ENCODE peak calls at places on chromosomes 1 and 21, in five cellular contexts. F is heart right ventricle, J is cardiac muscle cell, T is breast epithelium, A is ascending aorta. C is an unnamed sample.

GRCh38 chr1:33128781-33129180 is 47.8 kb downstream of the AZIN2 start:
- DNase-seq in F (no peak), J (no peak), T (no peak), A (no peak), C (no peak)

GRCh38 chr21:44779417-44780139 is 22.0 kb downstream of the UBE2G2 start:
- DNase-seq in F (no peak), J (no peak), T (no peak), A (no peak), C (no peak)

GRCh38 chr1:90724361-90724760 is 7.3 kb upstream of the BARHL2 start:
- DNase-seq in F (no peak), J (no peak), T (no peak), A (no peak), C (no peak)

GRCh38 chr1:61183471-61184034 is 101.2 kb downstream of the NFIA start:
- DNase-seq in F (peak), J (no peak), T (peak), A (no peak), C (no peak)

GRCh38 chr21:31618696-31619430 is 40.6 kb upstream of the SOD1 start:
- DNase-seq in F (no peak), J (no peak), T (no peak), A (no peak), C (no peak)

GRCh38 chr1:229768232-229768631 is 142.2 kb downstream of the URB2 start:
- DNase-seq in F (no peak), J (no peak), T (no peak), A (no peak), C (no peak)

GRCh38 chr1:240199758-240200655 is 108.3 kb downstream of the FMN2 start:
- DNase-seq in F (no peak), J (peak), T (no peak), A (no peak), C (no peak)

GRCh38 chr1:233233508-233234040 is 62.0 kb downstream of the PCNX2 start:
- DNase-seq in F (no peak), J (peak), T (no peak), A (no peak), C (no peak)

GRCh38 chr1:245961137-245961540 is 545.9 kb downstream of the SMYD3 start:
- DNase-seq in F (no peak), J (no peak), T (no peak), A (no peak), C (no peak)

GRCh38 chr1:37152491-37152890 is 118.2 kb upstream of the GRIK3 start:
- DNase-seq in F (no peak), J (no peak), T (no peak), A (no peak), C (no peak)

GRCh38 chr1:74485622-74486021 is 26.8 kb downstream of the LRRC53 start:
- DNase-seq in F (no peak), J (no peak), T (no peak), A (no peak), C (no peak)

GRCh38 chr1:41726899-41727748 is 191.6 kb downstream of the HIVEP3 start:
- DNase-seq in F (peak), J (no peak), T (no peak), A (no peak), C (peak)

GRCh38 chr1:227886993-227887696 is 60.6 kb downstream of the WNT9A start:
- DNase-seq in F (peak), J (no peak), T (no peak), A (no peak), C (peak)

GRCh38 chr1:115980156-115980555 is 3.8 kb downstream of the SLC22A15 start:
- DNase-seq in F (no peak), J (no peak), T (no peak), A (no peak), C (no peak)

GRCh38 chr1:9706178-9706577 is 54.6 kb downstream of the PIK3CD start:
- DNase-seq in F (no peak), J (no peak), T (no peak), A (no peak), C (no peak)

DNA sequence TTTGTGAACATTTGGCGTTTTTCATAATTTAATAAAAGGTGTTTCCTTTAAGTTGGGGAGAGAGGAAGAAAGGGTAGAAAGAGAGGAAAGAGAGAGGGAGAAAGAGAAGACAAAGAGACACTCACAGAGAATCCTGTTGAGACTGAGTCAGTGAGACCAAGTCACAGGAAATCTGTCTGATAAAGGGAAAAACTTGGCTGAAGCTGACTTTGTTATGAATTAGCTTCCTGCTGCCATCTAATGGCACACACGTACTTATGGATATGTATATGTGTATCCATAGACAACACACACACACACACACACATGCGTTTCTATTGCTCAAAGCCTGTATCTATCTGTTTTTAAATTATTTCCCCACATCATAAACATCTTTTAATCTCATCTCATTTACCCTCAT is 42.5 kb upstream of the DISC1 start:
- DNase-seq in F (no peak), J (no peak), T (no peak), A (no peak), C (no peak)
- TF ChIP-seq CTCF in F (no peak), J (peak), T (no peak), A (no peak), C (no peak)

GRCh38 chr1:54819195-54819536 is 18.0 kb upstream of the TTC22 start:
- DNase-seq in F (no peak), J (no peak), T (no peak), A (no peak), C (no peak)
- H3K27ac ChIP-seq in F (no peak), J (no peak), T (peak), A (no peak), C (no peak)

GRCh38 chr1:44674113-44675000 is at the start of the genes ARMH1 and TMEM53:
- DNase-seq in F (peak), J (peak), T (peak), A (peak), C (peak)
- TF ChIP-seq CTCF in F (no peak), J (peak), T (no peak), A (no peak), C (no peak)

DNA sequence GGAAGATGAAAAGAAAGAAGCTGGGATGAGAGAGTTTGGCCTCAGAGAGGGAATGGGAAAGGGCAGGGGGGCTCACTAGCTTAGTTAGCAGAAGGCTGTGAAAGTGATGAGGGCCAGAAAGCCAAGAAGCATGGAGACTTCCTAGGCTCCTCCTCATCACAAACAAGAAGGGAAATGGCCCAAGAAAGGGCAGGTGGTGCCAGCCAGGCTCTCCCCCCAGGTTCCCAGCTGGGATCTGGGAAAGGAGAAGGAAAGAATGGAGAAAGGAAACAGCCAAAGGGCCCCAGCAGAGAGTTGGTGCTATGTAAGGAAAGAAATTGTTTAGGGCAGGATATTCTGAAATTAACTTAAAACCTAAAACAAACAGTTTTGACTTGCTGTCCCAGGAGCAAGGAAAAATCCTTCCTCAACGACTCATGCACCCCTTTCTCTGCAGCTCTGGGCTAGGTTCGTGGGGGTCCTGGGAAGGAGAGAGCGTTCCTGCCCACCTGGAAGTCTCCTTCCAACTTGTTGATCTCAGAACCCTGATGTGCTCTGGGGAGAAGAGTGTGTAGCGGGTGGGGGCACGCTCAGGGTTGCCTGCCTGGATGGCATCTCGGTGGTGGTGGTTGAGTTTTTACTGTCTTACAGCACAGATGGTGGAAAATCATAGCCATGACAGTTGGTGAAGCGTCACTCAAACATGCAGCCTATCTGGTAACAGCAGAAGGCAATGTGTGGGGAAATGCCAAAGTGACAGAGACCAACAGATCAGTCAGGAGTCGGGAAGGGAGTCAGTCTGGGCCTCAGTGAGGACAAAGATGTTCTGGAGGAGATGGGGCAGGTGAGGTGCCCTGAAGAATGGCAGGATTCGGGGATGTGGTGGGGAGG is 147.3 kb downstream of the CLIC6 start:
- DNase-seq in F (no peak), J (no peak), T (no peak), A (no peak), C (no peak)
- H3K27ac ChIP-seq in F (no peak), J (no peak), T (peak), A (no peak), C (no peak)

DNA sequence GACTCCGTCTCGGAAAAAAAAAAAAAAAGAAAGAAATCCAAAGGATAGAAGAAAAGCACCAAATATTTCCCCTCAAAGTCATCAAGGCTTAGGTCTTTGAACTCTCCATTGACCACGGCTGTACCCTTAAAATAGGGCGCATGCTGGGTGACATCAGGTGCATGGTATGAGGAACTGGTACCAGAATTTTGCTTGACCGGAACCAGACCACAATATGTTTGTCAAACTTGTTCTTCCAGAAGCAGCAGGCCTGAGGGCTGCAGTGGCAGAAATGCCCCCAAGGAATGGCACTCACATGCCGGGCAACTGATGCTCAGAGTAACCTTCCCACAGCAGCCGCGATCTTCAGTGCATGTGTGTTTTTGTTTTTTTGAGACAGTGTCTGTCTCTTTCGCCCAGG is 21.0 kb downstream of the RCC1 start:
- DNase-seq in F (no peak), J (no peak), T (peak), A (no peak), C (no peak)
- TF ChIP-seq CTCF in F (no peak), J (no peak), T (no peak), A (no peak), C (no peak)

GRCh38 chr1:67785847-67786753 is 47.2 kb downstream of the GNG12 start:
- DNase-seq in F (no peak), J (no peak), T (no peak), A (no peak), C (no peak)
- H3K27ac ChIP-seq in F (peak), J (no peak), T (no peak), A (peak), C (no peak)

DNA sequence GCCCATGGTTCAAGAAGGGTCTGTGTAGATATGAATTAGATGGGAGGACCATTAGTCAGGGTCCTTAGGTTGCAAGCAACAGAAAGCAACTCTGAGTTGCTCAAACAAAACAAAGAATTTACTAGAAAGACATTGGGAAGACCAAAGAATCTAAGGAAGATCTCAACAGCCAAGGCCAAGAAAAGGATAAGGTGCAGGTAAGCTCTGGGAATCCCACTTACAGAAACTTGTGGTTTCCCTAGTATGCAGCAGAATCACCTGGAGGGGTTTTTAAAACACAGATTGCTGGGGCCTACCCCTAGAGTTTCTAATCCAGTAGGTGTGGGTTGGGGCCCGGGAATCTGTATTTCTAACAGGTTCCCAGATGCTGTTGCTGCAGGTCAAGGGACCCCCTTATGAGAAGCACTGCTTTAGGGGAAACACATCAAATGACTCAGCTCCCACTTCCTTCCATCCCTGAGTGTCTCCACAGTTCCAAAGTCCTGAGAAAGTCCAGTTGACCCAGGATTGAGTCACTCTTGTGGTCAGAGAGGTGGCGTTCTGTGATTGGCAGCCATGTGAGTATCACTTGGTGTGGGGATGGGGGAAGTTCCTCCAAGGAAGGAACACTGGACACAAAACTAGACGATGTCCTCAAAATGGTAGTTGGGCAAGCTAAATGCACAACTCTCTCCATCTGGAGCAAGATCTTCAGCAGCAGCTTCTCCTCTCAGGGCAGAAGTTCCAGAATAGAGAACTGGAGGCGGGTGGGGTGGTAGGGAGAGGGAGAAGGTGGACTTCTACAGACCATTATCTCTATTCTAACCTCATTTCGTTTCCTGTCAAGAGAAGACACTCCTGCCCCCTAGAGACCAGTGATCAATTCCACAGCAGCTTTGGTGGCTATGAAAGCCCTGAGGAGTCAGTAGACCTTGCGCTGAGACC is 24.2 kb upstream of the EYA3 start:
- DNase-seq in F (peak), J (no peak), T (no peak), A (no peak), C (no peak)
- TF ChIP-seq CTCF in F (peak), J (peak), T (no peak), A (no peak), C (no peak)

GRCh38 chr1:113042336-113043143 is 30.5 kb upstream of the LRIG2 start:
- DNase-seq in F (peak), J (peak), T (no peak), A (peak), C (peak)
- H3K27ac ChIP-seq in F (peak), J (peak), T (no peak), A (no peak), C (peak)

DNA sequence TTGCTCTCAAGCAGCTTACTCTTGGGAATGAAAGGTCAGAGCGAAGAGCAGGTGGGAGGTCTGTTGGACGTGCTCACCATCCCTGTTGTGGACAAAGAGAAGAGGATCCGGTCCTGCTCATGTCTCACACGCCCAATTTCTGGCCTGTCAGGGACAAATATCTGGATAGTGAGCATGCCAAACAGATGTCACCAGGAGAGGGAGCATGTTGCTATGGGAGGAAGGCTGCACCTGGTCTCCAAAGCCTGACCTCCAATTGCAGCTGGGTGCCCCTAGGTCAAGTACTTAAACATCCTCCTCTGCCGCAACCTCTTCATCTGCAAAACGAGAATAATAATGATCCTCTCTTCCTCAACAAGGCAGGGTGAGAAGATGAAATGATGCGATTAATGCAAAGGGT is 53.4 kb downstream of the DMRTA2 start:
- DNase-seq in F (no peak), J (no peak), T (no peak), A (no peak), C (no peak)
- TF ChIP-seq CTCF in F (no peak), J (peak), T (no peak), A (no peak), C (no peak)

GRCh38 chr1:207959995-207960745 is 49.2 kb upstream of the CD34 start:
- DNase-seq in F (no peak), J (no peak), T (no peak), A (no peak), C (no peak)
- H3K27ac ChIP-seq in F (peak), J (no peak), T (peak), A (peak), C (peak)

C was measured in tibial nerve.